ENCODE peak calls at places on chromosome 13, in nine cellular contexts. L, B, V, Y, A, M, N, H and X are unnamed samples.

GRCh38 chr13:48715977-48716376 is 62.2 kb downstream of the CYSLTR2 start:
- DNase-seq in M (no peak), H (no peak), V (no peak), N (no peak), B (no peak), Y (no peak), A (no peak), L (no peak), X (no peak)

GRCh38 chr13:113742000-113742441 is 17.0 kb upstream of the TMEM255B start:
- DNase-seq in V (no peak), M (no peak), Y (no peak), H (no peak), A (peak; percentile 72), L (no peak), B (peak; percentile 55), N (peak; percentile 64), X (no peak)

GRCh38 chr13:99809931-99810330 is 161.6 kb downstream of the ZIC5 start:
- DNase-seq in M (no peak), Y (no peak), B (no peak), L (no peak), V (no peak), H (no peak), N (no peak), A (no peak), X (no peak)

GRCh38 chr13:95155093-95155492 is 146.2 kb downstream of the ABCC4 start:
- DNase-seq in M (no peak), L (no peak), V (no peak), H (peak; percentile 53), Y (no peak), N (no peak), A (no peak), B (no peak), X (no peak)

GRCh38 chr13:110240352-110240751 is 66.6 kb downstream of the COL4A1 start:
- DNase-seq in H (no peak), V (no peak), Y (no peak), A (no peak), N (no peak), L (no peak), B (no peak), M (no peak), X (no peak)

GRCh38 chr13:107395927-107396757 is 819.2 kb downstream of the LIG4 start:
- DNase-seq in N (peak; percentile 22), L (no peak), Y (no peak), B (no peak), V (no peak), H (peak; percentile 35), A (no peak), M (no peak), X (no peak)

GRCh38 chr13:27967203-27967735 is 1.8 kb downstream of the CDX2 start:
- DNase-seq in H (no peak), L (no peak), A (no peak), N (no peak), M (no peak), Y (no peak), V (no peak), B (no peak), X (no peak)

GRCh38 chr13:24253520-24254150 is 55.7 kb upstream of the C1QTNF9 start:
- DNase-seq in N (no peak), B (no peak), Y (no peak), A (no peak), L (no peak), H (no peak), V (no peak), M (no peak), X (no peak)

GRCh38 chr13:76621726-76622125 is 264.5 kb downstream of the KCTD12 start:
- DNase-seq in N (no peak), L (no peak), B (no peak), Y (no peak), M (no peak), H (no peak), V (no peak), A (no peak), X (no peak)

GRCh38 chr13:66723606-66724005 is 506.5 kb downstream of the PCDH9 start:
- DNase-seq in A (no peak), M (no peak), N (no peak), Y (no peak), V (no peak), H (no peak), B (no peak), L (no peak), X (no peak)

GRCh38 chr13:33543631-33544030 is 258.1 kb upstream of the STARD13 start:
- DNase-seq in M (no peak), B (no peak), L (no peak), A (peak; percentile 14), V (no peak), N (peak; percentile 64), Y (no peak), H (peak; percentile 31), X (no peak)

GRCh38 chr13:113152894-113153809 is 5.3 kb upstream of the PROZ start:
- DNase-seq in V (no peak), H (peak; percentile 82), L (no peak), M (peak; percentile 40), B (peak; percentile 73), A (no peak), Y (peak; percentile 37), N (peak; percentile 35), X (no peak)

GRCh38 chr13:88627071-88627470 is 955.9 kb downstream of the SLITRK5 start:
- DNase-seq in M (no peak), H (no peak), A (no peak), L (no peak), N (no peak), B (no peak), Y (no peak), V (no peak), X (no peak)

GRCh38 chr13:39516140-39516539 is 86.9 kb downstream of the LHFPL6 start:
- DNase-seq in A (peak; percentile 32), Y (no peak), N (peak; percentile 38), V (no peak), L (no peak), H (no peak), B (peak; percentile 44), M (no peak), X (no peak)

GRCh38 chr13:51932231-51932630 is 70.5 kb downstream of the CCDC70 start:
- DNase-seq in H (no peak), N (no peak), L (no peak), Y (no peak), V (no peak), B (no peak), M (no peak), A (no peak), X (no peak)

GRCh38 chr13:62643007-62643483 is 1227.4 kb upstream of the PCDH20 start:
- DNase-seq in H (no peak), Y (no peak), V (no peak), N (no peak), L (no peak), A (peak; percentile 98), M (peak; percentile 26), B (no peak), X (no peak)

GRCh38 chr13:21058361-21058760 is 3.0 kb downstream of the LATS2 start:
- DNase-seq in L (no peak), A (no peak), V (no peak), H (no peak), N (no peak), B (no peak), Y (no peak), M (no peak), X (no peak)

GRCh38 chr13:39451301-39451700 is 151.7 kb downstream of the LHFPL6 start:
- DNase-seq in H (peak; percentile 16), L (no peak), V (no peak), A (no peak), B (no peak), Y (no peak), N (peak; percentile 39), M (no peak), X (no peak)

GRCh38 chr13:47081850-47082249 is 185.0 kb upstream of the HTR2A start:
- DNase-seq in A (no peak), Y (no peak), L (no peak), B (no peak), N (no peak), V (no peak), M (no peak), H (no peak), X (no peak)

GRCh38 chr13:26965976-26966375 is 205.4 kb upstream of the GPR12 start:
- DNase-seq in L (no peak), H (peak; percentile 69), M (no peak), N (peak; percentile 96), B (peak; percentile 85), Y (no peak), A (no peak), V (no peak), X (no peak)